ENCODE peak calls at places on chromosomes 7 and 10, in six cellular contexts. N is ascending aorta, J is AG04450, G is ovary, Q is cardiac muscle cell, M is tibial artery. S is an unnamed sample.
A peak's percentile ranks its signal among the peaks of the same experiment; 100 is the strongest.

GRCh38 chr7:98283127-98283886 is 1.8 kb downstream of the BRI3 start:
- DNase-seq in G (no peak), N (peak; percentile 38), J (no peak), M (peak; percentile 90), Q (peak; percentile 66), S (no peak)

GRCh38 chr10:72356115-72356514 is 1.4 kb upstream of the DNAJB12 start:
- DNase-seq in J (no peak), G (no peak), N (no peak), M (no peak), Q (no peak), S (no peak)

GRCh38 chr10:5079306-5079830 is 14.8 kb upstream of the AKR1C3 start:
- DNase-seq in M (no peak), N (no peak), J (no peak), Q (no peak), G (no peak), S (no peak)

GRCh38 chr7:49771427-49772176 is 1.8 kb upstream of the VWC2 start:
- DNase-seq in M (no peak), N (no peak), G (no peak), Q (no peak), J (no peak), S (no peak)

GRCh38 chr7:582931-583330 is 63.3 kb upstream of the PDGFA start:
- DNase-seq in J (no peak), M (no peak), Q (no peak), N (no peak), G (no peak), S (no peak)

GRCh38 chr7:726854-727103 is 280 bp downstream of the DNAAF5 start:
- DNase-seq in N (no peak), J (no peak), Q (no peak), G (no peak), M (no peak), S (no peak)

GRCh38 chr10:78302989-78303854 is 269.6 kb downstream of the RPS24 start:
- DNase-seq in J (peak; percentile 57), N (peak; percentile 75), M (peak; percentile 96), Q (peak; percentile 94), G (peak; percentile 92), S (peak; percentile 95)

GRCh38 chr10:49518982-49519578 is 19.8 kb downstream of the ERCC6 start:
- DNase-seq in J (no peak), Q (peak; percentile 72), M (no peak), N (no peak), G (no peak), S (no peak)

GRCh38 chr10:117003336-117003735 is 1.7 kb downstream of the SHTN1 start:
- DNase-seq in Q (no peak), M (no peak), J (no peak), G (no peak), N (no peak), S (no peak)

GRCh38 chr7:8436965-8437364 is 3.6 kb downstream of the NXPH1 start:
- DNase-seq in N (no peak), M (no peak), J (no peak), Q (peak; percentile 14), G (no peak), S (peak; percentile 20)

GRCh38 chr10:129912161-129912917 is 51.7 kb downstream of the EBF3 start:
- DNase-seq in N (no peak), Q (peak; percentile 25), G (no peak), M (no peak), J (no peak), S (no peak)

GRCh38 chr7:69682518-69682917 is 84.2 kb downstream of the AUTS2 start:
- DNase-seq in Q (peak; percentile 29), J (no peak), G (no peak), M (no peak), N (no peak), S (no peak)

GRCh38 chr7:108420482-108420908 is 35.7 kb downstream of the NRCAM start:
- DNase-seq in G (no peak), J (no peak), N (no peak), M (no peak), Q (peak; percentile 49), S (no peak)

GRCh38 chr10:113651898-113652297 is 11.9 kb downstream of the NRAP start:
- DNase-seq in M (no peak), N (no peak), Q (no peak), G (no peak), J (no peak), S (no peak)

GRCh38 chr10:96664563-96664962 is 55.8 kb downstream of the PIK3AP1 start:
- DNase-seq in Q (no peak), J (no peak), M (no peak), G (no peak), N (no peak), S (no peak)

GRCh38 chr10:96764345-96764744 is 44.0 kb upstream of the PIK3AP1 start:
- DNase-seq in G (no peak), M (no peak), J (no peak), N (no peak), Q (no peak), S (no peak)

GRCh38 chr7:157809154-157809862 is 472.5 kb downstream of the DNAJB6 start:
- DNase-seq in Q (no peak), M (no peak), N (no peak), J (no peak), G (no peak), S (no peak)

GRCh38 chr7:157813053-157813452 is 476.2 kb downstream of the DNAJB6 start:
- DNase-seq in N (no peak), M (no peak), J (no peak), Q (no peak), G (no peak), S (no peak)

GRCh38 chr7:157809863-157810851 is 473.4 kb downstream of the DNAJB6 start:
- DNase-seq in M (no peak), Q (no peak), G (no peak), J (no peak), N (no peak), S (no peak)

GRCh38 chr7:157813741-157814661 is 477.2 kb downstream of the DNAJB6 start:
- DNase-seq in M (no peak), J (no peak), G (no peak), N (no peak), Q (no peak), S (no peak)

DNA sequence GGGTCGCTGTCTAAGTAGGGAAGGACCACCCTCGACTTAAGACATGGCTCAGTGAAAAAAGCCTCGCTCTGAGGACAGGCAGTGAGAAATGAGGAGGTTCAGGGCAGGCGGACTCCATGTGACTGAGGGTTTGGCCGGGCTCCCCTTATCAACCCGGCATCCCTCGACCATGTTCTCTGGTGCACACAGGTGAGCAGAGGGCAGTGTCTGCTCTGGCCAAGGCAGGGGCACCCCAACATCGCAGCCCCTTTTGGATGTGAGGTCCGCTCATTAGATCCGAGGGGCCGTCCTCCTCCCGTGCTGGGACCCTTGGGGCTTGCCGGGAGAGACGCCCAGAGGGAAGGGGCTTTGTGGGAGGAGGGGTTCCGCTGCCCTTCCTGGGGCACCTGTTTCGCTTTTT is 475.1 kb downstream of the DNAJB6 start:
- DNase-seq in J (no peak), Q (no peak), G (no peak), M (no peak), N (no peak), S (no peak)
- H3K27me3 ChIP-seq in J (no peaks in the 10 kb centered on the region), Q (no peaks in the 10 kb centered on the region), G (no peaks in the 10 kb centered on the region), M (no peaks in the 10 kb centered on the region), N (no peaks in the 10 kb centered on the region), S (no peaks in the 10 kb centered on the region)

GRCh38 chr10:12180221-12180974 is 15.3 kb downstream of the NUDT5 start:
- DNase-seq in N (no peak), J (no peak), M (no peak), Q (no peak), G (no peak), S (no peak)
- H3K27ac ChIP-seq in N (no peak overlapping the region), J (no peak overlapping the region), M (no peak overlapping the region), Q (no peak overlapping the region), G (no peak overlapping the region), S (no peak overlapping the region)

DNA sequence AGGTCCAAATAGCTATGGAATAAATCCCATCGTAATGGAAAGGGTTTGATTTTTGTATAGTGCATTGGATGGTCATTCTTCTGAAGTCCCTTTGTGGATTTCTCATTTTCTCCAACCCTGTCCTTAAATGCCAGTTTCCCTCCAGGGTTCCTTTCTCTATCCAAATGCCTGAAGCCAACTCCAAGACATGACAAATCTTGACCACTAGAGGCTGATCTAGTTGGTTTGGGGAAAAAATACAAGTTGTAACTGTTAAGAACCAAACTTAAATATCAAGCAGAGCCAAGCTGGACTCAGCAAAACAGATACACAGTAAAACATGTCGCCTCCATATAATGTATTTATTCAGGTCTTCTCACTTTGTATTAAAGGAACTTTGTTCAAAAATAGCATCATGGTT is 28.7 kb downstream of the FRMD4A start:
- DNase-seq in M (no peak), G (no peak), Q (peak; percentile 37), N (no peak), J (peak; percentile 6), S (no peak)
- TF ChIP-seq CTCF in M (no peak), G (no peak), Q (peak; percentile 66), N (no peak), J (peak; percentile 64), S (no peak)

DNA sequence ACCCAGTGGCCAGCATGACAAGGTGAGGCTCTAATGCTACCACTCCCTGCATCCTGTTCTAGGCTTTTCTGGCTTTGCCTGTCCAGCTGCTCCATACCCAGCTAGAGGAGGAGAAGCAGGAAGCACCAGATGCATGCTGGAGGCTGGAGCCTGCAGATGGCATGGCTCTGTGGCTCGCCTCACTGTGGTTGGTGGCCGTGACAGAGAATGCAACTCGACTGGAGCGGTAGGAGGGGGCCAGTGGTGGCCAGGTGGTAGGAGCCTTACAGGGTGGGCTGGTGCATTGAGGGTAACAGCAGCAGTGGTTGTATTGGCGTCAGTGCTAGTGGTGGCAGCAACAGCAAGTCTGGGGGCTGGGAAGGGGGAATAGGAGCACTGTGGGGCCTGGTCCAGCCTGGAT is 128.6 kb downstream of the ZNF248 start:
- DNase-seq in J (no peak), N (no peak), M (no peak), G (no peak), Q (no peak), S (no peak)
- H3K27me3 ChIP-seq in J (no peaks in the 10 kb centered on the region), N (no peaks in the 10 kb centered on the region), M (no peaks in the 10 kb centered on the region), G (no peaks in the 10 kb centered on the region), Q (no peaks in the 10 kb centered on the region), S (no peaks in the 10 kb centered on the region)

GRCh38 chr10:119341236-119342016 is 134.1 kb downstream of the GRK5 start:
- DNase-seq in N (no peak), M (no peak), Q (peak; percentile 74), J (no peak), G (peak; percentile 59), S (no peak)
- H3K27ac ChIP-seq in N (peak overlapping the region; percentile 43), M (no peak overlapping the region), Q (peak overlapping the region; percentile 84), J (peak overlapping the region; percentile 21), G (peak overlapping the region; percentile 59), S (no peak overlapping the region)

S was measured in CD4-positive, alpha-beta T cell.